ENCODE peak calls at places on chromosomes 2 and 18, in eight cellular contexts. N, D, F, U, O, T, H and W are unnamed samples.
A peak's percentile ranks its signal among the peaks of the same experiment; 100 is the strongest.

GRCh38 chr2:119106301-119106897 is 52.2 kb downstream of the C1QL2 start:
- DNase-seq in N (peak; percentile 32), D (peak; percentile 80), F (peak; percentile 26), U (no peak), O (peak; percentile 49), T (peak; percentile 33), H (no peak), W (peak; percentile 55)

GRCh38 chr2:133844214-133844892 is 276.1 kb upstream of the NCKAP5 start:
- DNase-seq in N (peak; percentile 70), D (peak; percentile 68), F (peak; percentile 79), U (peak; percentile 78), O (peak; percentile 86), T (peak; percentile 88), H (no peak), W (peak; percentile 78)

GRCh38 chr2:103166406-103167324 is 404.8 kb downstream of the TMEM182 start:
- DNase-seq in N (no peak), D (no peak), F (no peak), U (no peak), O (no peak), T (no peak), H (no peak), W (no peak)

GRCh38 chr2:43221660-43222471 is 4.5 kb downstream of the ZFP36L2 start:
- DNase-seq in N (peak; percentile 90), D (peak; percentile 91), F (peak; percentile 99), U (peak; percentile 87), O (peak; percentile 94), T (peak; percentile 97), H (peak; percentile 23), W (peak; percentile 92)

GRCh38 chr2:6639870-6640639 is 225.7 kb downstream of the CMPK2 start:
- DNase-seq in N (no peak), D (no peak), F (no peak), U (no peak), O (no peak), T (no peak), H (no peak), W (no peak)

GRCh38 chr2:198309673-198310280 is 505.4 kb downstream of the PLCL1 start:
- DNase-seq in N (peak; percentile 28), D (no peak), F (peak; percentile 61), U (peak; percentile 48), O (peak; percentile 64), T (peak; percentile 38), H (no peak), W (peak; percentile 70)

GRCh38 chr2:220078439-220078838 is 451.0 kb downstream of the SLC4A3 start:
- DNase-seq in N (no peak), D (no peak), F (peak; percentile 33), U (no peak), O (peak; percentile 48), T (peak; percentile 44), H (no peak), W (no peak)

GRCh38 chr2:236753611-236754010 is 184.0 kb downstream of the ACKR3 start:
- DNase-seq in N (no peak), D (no peak), F (no peak), U (no peak), O (no peak), T (no peak), H (no peak), W (no peak)

GRCh38 chr18:58208207-58208944 is 164.3 kb downstream of the NEDD4L start:
- DNase-seq in N (no peak), D (no peak), F (peak; percentile 67), U (no peak), O (peak; percentile 75), T (peak; percentile 67), H (no peak), W (no peak)

GRCh38 chr18:62445386-62445917 is 77.4 kb upstream of the ZCCHC2 start:
- DNase-seq in N (no peak), D (no peak), F (no peak), U (no peak), O (peak; percentile 48), T (no peak), H (no peak), W (no peak)

GRCh38 chr2:154452906-154453493 is 245.5 kb upstream of the KCNJ3 start:
- DNase-seq in N (no peak), D (no peak), F (peak; percentile 31), U (no peak), O (peak; percentile 34), T (no peak), H (no peak), W (no peak)

GRCh38 chr2:108926561-108927380 is 62.2 kb downstream of the EDAR start:
- DNase-seq in N (no peak), D (no peak), F (no peak), U (no peak), O (no peak), T (no peak), H (no peak), W (no peak)

GRCh38 chr2:84386326-84386995 is 72.6 kb downstream of the SUCLG1 start:
- DNase-seq in N (no peak), D (no peak), F (no peak), U (no peak), O (no peak), T (no peak), H (no peak), W (no peak)

GRCh38 chr2:199977984-199978415 is 22.6 kb downstream of the MAIP1 start:
- DNase-seq in N (no peak), D (no peak), F (peak; percentile 97), U (no peak), O (peak; percentile 81), T (peak; percentile 82), H (no peak), W (no peak)

GRCh38 chr2:189465076-189465475 is 23.8 kb downstream of the WDR75 start:
- DNase-seq in N (no peak), D (no peak), F (no peak), U (no peak), O (no peak), T (no peak), H (no peak), W (no peak)

GRCh38 chr2:106282816-106283215 is 88.7 kb upstream of the UXS1 start:
- DNase-seq in N (no peak), D (no peak), F (no peak), U (no peak), O (no peak), T (no peak), H (no peak), W (no peak)

GRCh38 chr18:73768043-73768442 is 379.6 kb downstream of the FBXO15 start:
- DNase-seq in N (no peak), D (no peak), F (no peak), U (no peak), O (no peak), T (no peak), H (no peak), W (no peak)

GRCh38 chr18:62979900-62980299 is 264.6 kb downstream of the PHLPP1 start:
- DNase-seq in N (no peak), D (no peak), F (peak; percentile 15), U (no peak), O (no peak), T (no peak), H (no peak), W (no peak)

GRCh38 chr2:180367831-180368230 is 360.7 kb upstream of the CWC22 start:
- DNase-seq in N (no peak), D (no peak), F (peak; percentile 38), U (no peak), O (peak; percentile 70), T (peak; percentile 28), H (no peak), W (no peak)

GRCh38 chr2:110772383-110772755 is 40.0 kb downstream of the ACOXL start:
- DNase-seq in N (no peak), D (no peak), F (no peak), U (no peak), O (no peak), T (no peak), H (no peak), W (no peak)
- H3K4me1 ChIP-seq in N (peaks cover 12% of the 10 kb centered on the region), D (peaks cover 10% of the 10 kb centered on the region), F (peaks cover 4% of the 10 kb centered on the region), U (peaks cover 37% of the 10 kb centered on the region), O (no peaks in the 10 kb centered on the region), T (peaks cover 1% of the 10 kb centered on the region), H (no peaks in the 10 kb centered on the region), W (no peaks in the 10 kb centered on the region)

DNA sequence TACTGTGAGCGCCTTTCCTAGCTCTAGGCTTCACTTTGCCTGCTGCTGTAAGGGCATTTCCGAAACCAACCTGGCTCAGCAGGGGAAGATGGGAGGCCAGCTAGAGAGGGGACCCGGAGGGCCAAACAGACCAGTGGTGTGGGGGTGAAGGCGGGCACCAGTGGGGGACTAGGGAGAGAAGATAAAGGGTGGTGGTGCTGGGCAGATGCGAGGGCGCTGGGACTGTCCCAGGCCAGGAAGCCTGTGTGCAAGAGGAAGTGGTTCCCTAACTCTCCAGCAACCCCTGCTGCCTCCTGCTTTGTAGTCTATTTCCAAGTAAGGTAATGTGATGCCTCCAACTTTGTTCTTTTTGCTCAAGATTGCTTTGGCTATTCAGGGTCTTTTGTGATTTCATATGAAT is 73.1 kb downstream of the DNAH7 start:
- DNase-seq in N (no peak), D (no peak), F (no peak), U (no peak), O (no peak), T (no peak), H (no peak), W (no peak)
- H3K27me3 ChIP-seq in N (no peaks in the 10 kb centered on the region), D (no peaks in the 10 kb centered on the region), F (no peaks in the 10 kb centered on the region), U (no peaks in the 10 kb centered on the region), O (no peaks in the 10 kb centered on the region), T (no peaks in the 10 kb centered on the region), H (no peaks in the 10 kb centered on the region), W (no peaks in the 10 kb centered on the region)

GRCh38 chr2:218005486-218005885 is 2.7 kb upstream of the TNS1 start:
- DNase-seq in N (no peak), D (no peak), F (no peak), U (no peak), O (peak; percentile 74), T (no peak), H (no peak), W (no peak)
- H3K4me1 ChIP-seq in N (peaks cover 44% of the 10 kb centered on the region), D (peaks cover 11% of the 10 kb centered on the region), F (peaks cover 10% of the 10 kb centered on the region), U (peaks cover 83% of the 10 kb centered on the region), O (peaks cover 69% of the 10 kb centered on the region), T (peaks cover 39% of the 10 kb centered on the region), H (no peaks in the 10 kb centered on the region), W (peaks cover 22% of the 10 kb centered on the region)

GRCh38 chr2:127701193-127701650 is at the start of gene SFT2D3:
- DNase-seq in N (peak; percentile 93), D (peak; percentile 97), F (peak; percentile 90), U (peak; percentile 95), O (peak; percentile 96), T (peak; percentile 89), H (peak; percentile 84), W (peak; percentile 95)

GRCh38 chr2:127702395-127703009 is 1.2 kb downstream of the SFT2D3 start:
- DNase-seq in N (no peak), D (no peak), F (no peak), U (no peak), O (no peak), T (no peak), H (no peak), W (no peak)

GRCh38 chr2:127701651-127702394 is 526 bp downstream of the SFT2D3 start:
- DNase-seq in N (peak; percentile 76), D (peak; percentile 92), F (peak; percentile 67), U (peak; percentile 87), O (peak; percentile 92), T (peak; percentile 66), H (peak; percentile 79), W (peak; percentile 78)

GRCh38 chr2:127704641-127705243 is 3.4 kb downstream of the SFT2D3 start:
- DNase-seq in N (no peak), D (no peak), F (peak; percentile 41), U (no peak), O (peak; percentile 12), T (no peak), H (no peak), W (no peak)

DNA sequence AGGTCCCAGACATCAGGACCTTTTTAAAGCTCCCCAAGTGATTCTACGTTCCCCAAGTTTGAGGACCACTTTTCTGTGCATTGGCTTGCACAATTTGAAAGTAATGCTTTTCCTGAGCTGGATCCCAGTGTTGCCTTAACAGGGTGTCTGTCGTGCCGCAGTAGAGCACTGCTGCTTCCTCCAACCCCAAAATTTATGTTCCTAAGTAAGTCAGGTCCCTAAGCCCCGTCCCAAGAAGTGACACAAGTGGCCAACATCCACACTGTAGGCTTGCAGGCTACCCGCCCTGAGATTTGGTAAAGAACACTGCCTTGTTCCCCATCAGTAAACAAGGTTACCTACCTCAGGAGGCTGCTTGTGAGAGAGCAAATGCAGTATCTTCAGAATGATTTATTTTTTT is 2.0 kb downstream of the SFT2D3 start:
- DNase-seq in N (no peak), D (no peak), F (no peak), U (no peak), O (no peak), T (no peak), H (no peak), W (no peak)
- H3K27me3 ChIP-seq in N (no peaks in the 10 kb centered on the region), D (no peaks in the 10 kb centered on the region), F (no peaks in the 10 kb centered on the region), U (no peaks in the 10 kb centered on the region), O (no peaks in the 10 kb centered on the region), T (no peaks in the 10 kb centered on the region), H (no peaks in the 10 kb centered on the region), W (no peaks in the 10 kb centered on the region)